ENCODE peak calls at places on chromosomes 3 and 15, in four cellular contexts. R is esophagus squamous epithelium, J is MM.1S, S is Karpas-422. U is an unnamed sample.

GRCh38 chr3:131794766-131795381 is 239.9 kb downstream of the CPNE4 start:
- DNase-seq in J (peak; percentile 66), R (no peak), S (peak; percentile 88), U (no peak)

GRCh38 chr3:36373661-36374060 is 6.6 kb upstream of the STAC start:
- DNase-seq in S (no peak), J (no peak), R (no peak), U (no peak)

GRCh38 chr3:127172670-127173515 is 20.0 kb upstream of the PRR23E start:
- DNase-seq in S (no peak), R (no peak), J (no peak), U (no peak)

GRCh38 chr3:45123030-45123429 is 23.1 kb downstream of the CDCP1 start:
- DNase-seq in J (no peak), R (no peak), S (no peak), U (no peak)

GRCh38 chr3:9402410-9403228 is 5.2 kb downstream of the SETD5 start:
- DNase-seq in R (no peak), J (no peak), S (no peak), U (no peak)

GRCh38 chr3:11206316-11206715 is 52.0 kb downstream of the HRH1 start:
- DNase-seq in S (no peak), J (no peak), R (no peak), U (no peak)

GRCh38 chr3:77524467-77524866 is 484.6 kb downstream of the ROBO2 start:
- DNase-seq in J (no peak), S (no peak), R (no peak), U (no peak)

GRCh38 chr15:22988811-22989210 is 8.6 kb upstream of the CYFIP1 start:
- DNase-seq in R (no peak), J (no peak), S (no peak), U (no peak)

GRCh38 chr3:104460477-104461406 is 906.0 kb upstream of the ALCAM start:
- DNase-seq in R (no peak), J (peak; percentile 76), S (peak; percentile 45), U (no peak)

GRCh38 chr15:100560323-100560722 is 31.6 kb upstream of the CERS3 start:
- DNase-seq in R (no peak), J (no peak), S (peak; percentile 34), U (no peak)

GRCh38 chr3:136512391-136512790 is 239.8 kb downstream of the STAG1 start:
- DNase-seq in S (no peak), R (no peak), J (no peak), U (no peak)

GRCh38 chr3:15638193-15638890 is 36.8 kb downstream of the BTD start:
- DNase-seq in R (no peak), J (peak; percentile 27), S (no peak), U (no peak)
- H3K27ac ChIP-seq in R (peak overlapping the region; percentile 21), J (peak overlapping the region; percentile 64), S (no peak overlapping the region), U (no peak overlapping the region)

DNA sequence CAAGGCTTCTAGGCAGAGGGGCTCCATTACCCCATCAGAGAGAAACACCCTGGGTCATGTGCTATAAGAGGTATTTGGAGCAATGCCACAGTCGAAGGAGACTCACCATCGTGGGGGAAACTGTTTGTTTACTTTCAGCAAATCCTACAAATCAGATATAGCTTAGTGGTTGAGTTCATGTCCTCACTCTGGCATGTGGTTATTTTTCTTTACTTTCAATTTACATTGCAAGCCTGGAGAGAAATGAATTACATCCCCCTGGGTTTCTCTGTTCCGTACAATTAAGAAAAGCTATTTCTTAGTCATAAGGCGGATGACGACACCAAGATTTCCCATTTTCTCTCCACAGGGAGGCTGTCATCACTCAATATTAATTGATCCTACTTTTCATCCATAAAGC is 36.9 kb downstream of the RFTN1 start:
- DNase-seq in S (no peak), J (no peak), R (no peak), U (no peak)
- H3K27ac ChIP-seq in S (peak overlapping the region; percentile 86), J (no peak overlapping the region), R (peak overlapping the region; percentile 27), U (no peak overlapping the region)

GRCh38 chr3:134769469-134769868 is 25.6 kb upstream of the EPHB1 start:
- DNase-seq in R (no peak), S (no peak), J (no peak), U (no peak)
- H3K27ac ChIP-seq in R (no peak overlapping the region), S (no peak overlapping the region), J (no peak overlapping the region), U (no peak overlapping the region)

GRCh38 chr15:78037328-78037727 is 40.2 kb downstream of the TBC1D2B start:
- DNase-seq in R (no peak), S (no peak), J (no peak), U (no peak)

GRCh38 chr15:78033864-78034263 is 43.6 kb downstream of the TBC1D2B start:
- DNase-seq in J (peak; percentile 62), R (no peak), S (no peak), U (no peak)

GRCh38 chr15:78034495-78035191 is 42.9 kb downstream of the TBC1D2B start:
- DNase-seq in R (no peak), J (peak; percentile 87), S (no peak), U (no peak)

GRCh38 chr15:78035861-78036476 is 41.5 kb downstream of the TBC1D2B start:
- DNase-seq in J (no peak), R (no peak), S (no peak), U (no peak)

DNA sequence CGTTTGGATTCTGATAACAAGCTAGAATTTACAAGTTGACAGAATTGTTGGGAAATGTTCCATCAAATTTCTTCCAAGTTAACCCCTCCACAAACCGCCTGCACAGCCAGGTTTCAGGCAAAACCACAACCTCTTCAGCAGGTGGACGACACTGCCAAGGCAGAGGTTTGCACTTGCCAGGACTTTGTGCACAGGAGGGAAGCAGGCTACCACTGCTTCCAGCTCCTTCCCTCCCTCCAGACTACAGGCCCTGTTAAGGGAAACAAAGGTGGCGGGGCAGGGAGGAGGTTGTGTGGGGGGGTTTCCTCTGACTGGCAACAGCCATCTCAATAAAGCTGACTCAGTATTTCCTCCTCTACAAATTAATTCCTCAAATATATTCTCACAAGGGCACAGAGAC is 42.2 kb downstream of the TBC1D2B start:
- DNase-seq in S (no peak), J (peak; percentile 30), R (no peak), U (peak; percentile 62)
- H3K27ac ChIP-seq in S (no peak overlapping the region), J (peak overlapping the region; percentile 88), R (peak overlapping the region; percentile 64), U (no peak overlapping the region)

DNA sequence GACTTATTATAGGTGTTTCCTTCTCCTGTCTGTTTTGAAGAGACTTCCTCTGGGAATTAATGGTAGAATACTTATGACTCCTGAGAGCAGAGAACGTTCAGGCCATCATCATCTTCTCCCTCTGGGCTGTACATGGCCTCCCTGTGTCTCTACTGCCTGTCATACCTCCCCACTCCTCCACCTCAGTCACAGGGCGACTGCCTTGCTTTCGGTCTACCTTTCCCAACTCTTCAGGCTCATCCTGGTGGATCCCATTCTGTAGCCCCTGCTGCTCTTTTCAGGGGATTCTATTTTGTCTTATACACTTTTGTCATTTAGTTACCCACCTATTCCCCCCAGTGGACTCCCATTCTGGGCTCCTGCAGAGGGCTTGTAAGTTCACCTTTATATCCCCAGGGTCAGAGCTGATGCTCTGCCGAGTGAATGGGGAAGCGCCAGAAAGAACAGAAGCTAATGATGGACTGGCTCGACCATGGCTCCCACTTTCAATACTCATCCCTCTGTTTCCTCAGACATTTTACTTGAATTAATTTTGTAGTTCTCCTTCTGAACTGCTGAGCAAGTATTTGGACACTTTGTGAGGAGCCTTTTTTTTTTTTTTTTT is 28.6 kb downstream of the FNDC3B start:
- DNase-seq in J (no peak), S (no peak), R (no peak), U (no peak)
- H3K27ac ChIP-seq in J (no peak overlapping the region), S (no peak overlapping the region), R (no peak overlapping the region), U (peak overlapping the region; percentile 47)

GRCh38 chr3:43254125-43254524 is 32.2 kb upstream of the SNRK start:
- DNase-seq in R (no peak), J (no peak), S (no peak), U (no peak)

GRCh38 chr3:43255675-43256074 is 30.7 kb upstream of the SNRK start:
- DNase-seq in J (no peak), R (no peak), S (no peak), U (no peak)

GRCh38 chr3:43259626-43260025 is 26.7 kb upstream of the SNRK start:
- DNase-seq in S (peak; percentile 44), R (no peak), J (no peak), U (no peak)

GRCh38 chr3:43257850-43258249 is 28.5 kb upstream of the SNRK start:
- DNase-seq in R (no peak), S (no peak), J (no peak), U (no peak)

DNA sequence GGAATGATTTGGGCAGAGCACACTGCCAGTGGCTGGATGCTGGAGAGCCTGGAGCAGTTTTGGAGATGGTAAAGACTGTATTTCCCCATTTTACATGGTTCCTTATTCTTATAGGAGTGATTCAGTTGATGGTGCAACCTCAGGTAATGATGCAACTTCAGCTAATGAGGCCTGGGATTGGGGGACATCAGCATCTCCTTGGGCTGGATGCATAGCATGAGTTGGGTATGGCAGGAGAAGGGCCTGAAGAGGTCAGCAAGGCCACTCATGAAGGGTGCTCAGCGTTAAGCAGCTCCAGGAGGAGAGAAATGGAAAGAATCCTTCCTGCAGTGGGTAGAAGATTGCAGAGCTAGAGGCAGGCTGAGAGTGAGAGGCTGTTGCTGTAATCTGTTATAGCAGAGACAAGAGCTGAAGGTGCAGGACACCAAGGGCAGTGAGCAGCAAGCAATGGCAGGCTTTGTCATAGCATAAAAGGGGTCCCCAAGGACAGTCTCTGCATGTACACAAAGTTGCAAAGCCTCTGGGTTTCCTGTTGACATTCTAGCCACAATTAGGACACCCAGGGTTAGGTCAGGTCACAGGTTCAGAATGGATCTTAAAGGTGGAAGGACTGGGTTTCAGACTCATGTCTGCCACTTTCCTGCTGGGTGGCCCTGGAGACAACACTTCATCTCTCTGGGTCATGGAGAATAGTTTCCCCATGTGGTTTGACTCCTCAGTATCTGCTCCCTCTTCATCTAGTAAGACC is 29.5 kb upstream of the SNRK start:
- DNase-seq in S (no peak), R (no peak), J (no peak), U (no peak)
- H3K27ac ChIP-seq in S (no peak overlapping the region), R (no peak overlapping the region), J (no peak overlapping the region), U (no peak overlapping the region)

GRCh38 chr15:66721954-66722353 is 19.9 kb downstream of the SMAD6 start:
- DNase-seq in S (no peak), J (no peak), R (no peak), U (peak; percentile 10)

GRCh38 chr15:66724732-66725467 is 22.9 kb downstream of the SMAD6 start:
- DNase-seq in R (no peak), J (no peak), S (no peak), U (no peak)

GRCh38 chr15:66722757-66723540 is 20.9 kb downstream of the SMAD6 start:
- DNase-seq in J (no peak), S (no peak), R (no peak), U (peak; percentile 36)

GRCh38 chr15:66723826-66724731 is 22.0 kb downstream of the SMAD6 start:
- DNase-seq in S (no peak), R (no peak), J (no peak), U (no peak)

DNA sequence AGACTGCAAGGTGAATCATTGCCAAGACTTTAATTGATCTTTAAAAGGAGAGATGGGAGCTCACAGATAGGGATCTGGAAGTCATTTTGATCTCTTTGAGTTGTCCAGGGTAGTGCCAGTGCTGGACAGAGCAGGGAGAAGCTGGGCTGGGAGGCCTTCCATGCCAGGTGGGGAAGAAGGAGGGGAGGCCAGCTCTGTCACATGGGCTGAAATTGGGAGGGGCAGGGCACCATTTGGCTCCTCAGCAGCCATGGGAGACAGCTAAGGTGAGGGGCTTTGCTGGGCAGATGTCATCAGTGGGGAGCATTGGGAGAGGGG is 23.4 kb downstream of the SMAD6 start:
- DNase-seq in J (no peak), R (no peak), S (no peak), U (peak; percentile 32)
- H3K27ac ChIP-seq in J (no peak overlapping the region), R (no peak overlapping the region), S (no peak overlapping the region), U (no peak overlapping the region)

GRCh38 chr3:125051205-125051604 is 4.6 kb downstream of the HEG1 start:
- DNase-seq in S (no peak), R (no peak), J (no peak), U (no peak)
- H3K27ac ChIP-seq in S (peak overlapping the region; percentile 88), R (peak overlapping the region; percentile 99), J (no peak overlapping the region), U (peak overlapping the region; percentile 61)